ENCODE peak calls at places on chromosomes 16 and 17, in four cellular contexts. W is cardiac muscle cell; R is CD8-positive, alpha-beta memory T cell; B is lower leg skin. N is an unnamed sample.

GRCh38 chr16:52398021-52398420 is 148.9 kb downstream of the TOX3 start:
- DNase-seq in R (no peak), B (no peak), W (no peak), N (no peak)

GRCh38 chr16:30032083-30032819 is 1.2 kb upstream of the TLCD3B start:
- DNase-seq in B (no peak), W (peak; percentile 78), R (peak; percentile 53), N (peak; percentile 30)

GRCh38 chr17:33127706-33128105 is 136.1 kb downstream of the SPACA3 start:
- DNase-seq in R (no peak), B (peak; percentile 31), W (no peak), N (no peak)

GRCh38 chr16:9908613-9909012 is 273.6 kb downstream of the GRIN2A start:
- DNase-seq in B (no peak), R (no peak), W (no peak), N (no peak)

GRCh38 chr17:180380-181212 is 854 bp downstream of the DOC2B start:
- DNase-seq in R (no peak), W (no peak), B (no peak), N (no peak)

GRCh38 chr16:82971126-82971525 is 344.4 kb downstream of the CDH13 start:
- DNase-seq in R (no peak), B (no peak), W (no peak), N (no peak)

GRCh38 chr16:10103096-10103495 is 79.1 kb downstream of the GRIN2A start:
- DNase-seq in B (no peak), R (no peak), W (no peak), N (no peak)

GRCh38 chr17:27573548-27573947 is 57.4 kb upstream of the LGALS9 start:
- DNase-seq in B (no peak), R (no peak), W (no peak), N (no peak)

GRCh38 chr17:47733414-47734288 is 615 bp downstream of the TBX21 start:
- DNase-seq in R (no peak), W (no peak), B (no peak), N (no peak)

GRCh38 chr17:7043544-7044268 is at the start of gene SLC16A11:
- DNase-seq in W (peak; percentile 61), R (peak; percentile 10), B (peak; percentile 44), N (no peak)

GRCh38 chr17:42421479-42422332 is 1.4 kb downstream of the CAVIN1 start:
- DNase-seq in R (no peak), B (no peak), W (peak; percentile 68), N (no peak)

GRCh38 chr16:87847785-87848675 is 21.3 kb downstream of the SLC7A5 start:
- DNase-seq in B (no peak), R (no peak), W (peak; percentile 31), N (no peak)

GRCh38 chr16:51225902-51226301 is 74.8 kb upstream of the SALL1 start:
- DNase-seq in B (no peak), R (no peak), W (no peak), N (no peak)

GRCh38 chr16:62256406-62256805 is 220.2 kb upstream of the CDH8 start:
- DNase-seq in B (no peak), W (no peak), R (no peak), N (no peak)

GRCh38 chr16:88731699-88732098 is 25.4 kb downstream of the CTU2 start:
- DNase-seq in R (no peak), B (no peak), W (no peak), N (no peak)

GRCh38 chr17:36463916-36464764 is 22.3 kb upstream of the ZNHIT3 start:
- DNase-seq in W (peak; percentile 90), B (peak; percentile 33), R (peak; percentile 15), N (peak; percentile 21)

GRCh38 chr17:34816806-34817205 is 144.5 kb downstream of the CCT6B start:
- DNase-seq in R (no peak), W (no peak), B (no peak), N (no peak)

GRCh38 chr16:20746461-20746860 is 4.8 kb upstream of the THUMPD1 start:
- DNase-seq in W (no peak), B (no peak), R (no peak), N (no peak)

GRCh38 chr17:6084226-6085161 is 14.3 kb downstream of the WSCD1 start:
- DNase-seq in B (no peak), W (no peak), R (no peak), N (no peak)

GRCh38 chr17:59296190-59296589 is 35.3 kb upstream of the YPEL2 start:
- DNase-seq in R (no peak), W (no peak), B (no peak), N (no peak)

GRCh38 chr16:82639263-82639662 is 12.5 kb downstream of the CDH13 start:
- DNase-seq in W (no peak), R (no peak), B (no peak), N (no peak)

GRCh38 chr17:48791128-48792032 is 25.6 kb downstream of the TTLL6 start:
- DNase-seq in R (no peak), W (peak; percentile 88), B (peak; percentile 79), N (no peak)

GRCh38 chr16:81094771-81095251 is 1.4 kb downstream of the GCSH start:
- DNase-seq in R (no peak), W (peak; percentile 47), B (no peak), N (no peak)

GRCh38 chr17:64974750-64975317 is 55.6 kb upstream of the LRRC37A3 start:
- DNase-seq in R (no peak), B (no peak), W (no peak), N (no peak)

GRCh38 chr17:57524790-57525543 is 220.1 kb downstream of the CCDC182 start:
- DNase-seq in B (no peak), R (no peak), W (no peak), N (no peak)
- H3K4me3 ChIP-seq in B (no peak overlapping the region), R (no peak overlapping the region), W (no peak overlapping the region), N (no peak overlapping the region)

DNA sequence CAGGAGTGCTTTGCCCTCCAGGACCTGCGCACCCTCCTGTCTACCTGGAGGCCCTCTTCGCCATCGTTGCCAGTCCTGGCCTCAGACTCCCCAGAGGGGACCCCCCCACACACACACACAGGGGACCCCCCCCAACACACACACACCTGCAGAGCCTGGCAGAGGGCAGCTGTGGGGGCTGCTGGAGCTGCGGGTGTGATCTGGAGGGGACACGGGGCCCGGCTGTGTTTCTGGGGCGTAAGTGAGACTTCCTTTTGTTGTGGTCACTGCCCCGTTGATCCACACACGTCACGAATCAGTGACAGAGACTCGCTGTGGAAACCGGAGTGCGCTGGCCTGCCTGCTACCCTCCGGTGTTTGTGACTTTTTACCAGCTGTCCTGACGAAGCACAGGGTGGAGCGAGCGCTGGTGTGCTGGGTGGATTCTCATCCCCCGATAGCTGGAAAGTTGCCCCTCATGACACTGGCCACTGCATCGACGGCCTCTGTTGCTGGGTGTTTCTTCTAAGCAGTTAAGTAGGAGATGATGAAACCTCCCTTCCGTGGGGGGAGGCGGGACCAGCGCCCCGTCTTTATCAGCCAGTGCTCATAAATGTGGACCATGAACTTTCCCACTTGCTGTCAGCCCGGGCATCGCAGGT is 2.3 kb downstream of the METRNL start:
- DNase-seq in R (peak; percentile 77), W (no peak), B (peak; percentile 78), N (no peak)
- H3K4me3 ChIP-seq in R (no peak overlapping the region), W (peak overlapping the region; percentile 90), B (peak overlapping the region; percentile 80), N (peak overlapping the region; percentile 35)

GRCh38 chr16:67883146-67883871 is 1.4 kb upstream of the NRN1L start:
- DNase-seq in B (no peak), W (no peak), R (no peak), N (no peak)

GRCh38 chr16:67882374-67883145 is 2.1 kb upstream of the NRN1L start:
- DNase-seq in B (no peak), W (peak; percentile 21), R (no peak), N (no peak)

GRCh38 chr16:67879936-67880335 is 4.7 kb upstream of the NRN1L start:
- DNase-seq in R (no peak), W (no peak), B (no peak), N (no peak)

GRCh38 chr16:67880584-67880983 is 4.1 kb upstream of the NRN1L start:
- DNase-seq in B (no peak), W (no peak), R (no peak), N (no peak)

GRCh38 chr16:67881557-67882220 is 3.0 kb upstream of the NRN1L start:
- DNase-seq in R (no peak), B (no peak), W (no peak), N (no peak)
- H3K4me3 ChIP-seq in R (no peak overlapping the region), B (no peak overlapping the region), W (no peak overlapping the region), N (no peak overlapping the region)

GRCh38 chr16:56632848-56633365 is 448 bp downstream of the MT1M start:
- DNase-seq in W (no peak), B (no peak), R (no peak), N (no peak)
- H3K4me3 ChIP-seq in W (peak overlapping the region; percentile 20), B (peak overlapping the region; percentile 21), R (no peak overlapping the region), N (no peak overlapping the region)

GRCh38 chr17:4586043-4586442 is 1.7 kb downstream of the SMTNL2 start:
- DNase-seq in W (no peak), B (no peak), R (no peak), N (no peak)

GRCh38 chr17:4583796-4584124 is 569 bp upstream of the SMTNL2 start:
- DNase-seq in W (peak; percentile 40), R (no peak), B (no peak), N (no peak)

GRCh38 chr17:4585203-4585939 is 1.0 kb downstream of the SMTNL2 start:
- DNase-seq in B (no peak), R (no peak), W (no peak), N (no peak)

GRCh38 chr17:4584125-4584834 is at the start of gene SMTNL2:
- DNase-seq in W (peak; percentile 32), R (no peak), B (no peak), N (no peak)

GRCh38 chr17:4584835-4585187 is 482 bp downstream of the SMTNL2 start:
- DNase-seq in W (no peak), B (no peak), R (no peak), N (no peak)
- H3K4me3 ChIP-seq in W (peak overlapping the region; percentile 94), B (no peak overlapping the region), R (no peak overlapping the region), N (no peak overlapping the region)

DNA sequence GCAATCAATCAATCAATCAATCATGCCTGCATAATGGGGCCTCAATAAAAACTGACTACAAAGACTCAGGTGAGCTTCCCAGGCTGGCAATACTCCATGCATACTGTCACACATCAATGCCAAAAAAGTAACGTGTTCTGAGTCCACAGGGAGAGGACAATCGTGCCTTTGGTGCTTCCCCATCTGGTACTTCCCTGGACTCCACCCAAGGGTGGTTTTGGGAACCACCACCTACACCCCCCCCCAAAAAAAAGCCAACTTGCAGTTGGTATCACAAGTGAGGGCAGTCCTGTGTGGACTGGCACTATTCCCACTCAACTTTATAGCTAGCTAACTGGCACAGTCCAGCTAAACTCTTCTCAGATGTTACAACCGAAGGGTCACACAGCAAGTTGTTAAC is 3.1 kb downstream of the ZDHHC7 start:
- DNase-seq in W (no peak), B (no peak), R (no peak), N (no peak)
- H3K4me3 ChIP-seq in W (no peak overlapping the region), B (no peak overlapping the region), R (no peak overlapping the region), N (no peak overlapping the region)

DNA sequence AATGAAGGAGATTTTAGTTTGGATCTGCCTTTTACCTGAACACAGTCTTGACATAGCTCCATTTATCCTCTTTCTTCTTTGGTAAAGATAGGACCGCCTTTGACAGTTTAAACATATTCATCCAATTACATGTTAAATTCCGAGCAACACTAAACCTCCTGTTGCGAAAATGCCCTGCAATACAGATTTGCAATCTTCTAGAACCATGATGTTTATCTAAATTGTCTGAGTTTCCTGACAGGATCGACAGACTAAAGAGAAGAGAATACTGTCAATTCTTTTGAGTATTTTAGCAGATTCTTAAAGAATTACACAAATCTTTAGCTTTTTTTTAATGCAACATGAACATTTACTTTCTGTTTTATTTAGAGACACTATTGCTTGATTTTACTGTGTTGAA is 1145.5 kb downstream of the CDH11 start:
- DNase-seq in B (no peak), R (no peak), W (no peak), N (no peak)
- H3K4me3 ChIP-seq in B (no peak overlapping the region), R (no peak overlapping the region), W (no peak overlapping the region), N (no peak overlapping the region)

N was measured in CD8-positive, alpha-beta T cell.